ENCODE peak calls at places on chromosomes 6 and 20, in five cellular contexts. B, C, J, D and K are unnamed samples.

GRCh38 chr20:6750438-6750837 is 17.0 kb upstream of the BMP2 start:
- DNase-seq in B (no peak), C (no peak), J (no peak), D (no peak), K (no peak)

GRCh38 chr6:137390264-137390787 is 103.9 kb downstream of the OLIG3 start:
- DNase-seq in B (no peak), C (no peak), J (no peak), D (no peak), K (no peak)

GRCh38 chr6:82988904-82989303 is 76.7 kb downstream of the UBE3D start:
- DNase-seq in B (peak), C (no peak), J (no peak), D (no peak), K (no peak)

GRCh38 chr20:24686156-24686555 is 216.7 kb downstream of the SYNDIG1 start:
- DNase-seq in B (no peak), C (peak), J (no peak), D (no peak), K (no peak)

GRCh38 chr20:41560971-41561370 is 57.2 kb downstream of the CHD6 start:
- DNase-seq in B (no peak), C (no peak), J (no peak), D (no peak), K (no peak)

GRCh38 chr6:130672153-130672552 is 155.1 kb upstream of the SMLR1 start:
- DNase-seq in B (no peak), C (no peak), J (no peak), D (no peak), K (no peak)

GRCh38 chr6:87336367-87336766 is 7.3 kb upstream of the GJB7 start:
- DNase-seq in B (peak), C (no peak), J (no peak), D (no peak), K (no peak)

GRCh38 chr20:23841693-23842092 is 15.2 kb upstream of the CST2 start:
- DNase-seq in B (no peak), C (no peak), J (no peak), D (no peak), K (no peak)

GRCh38 chr6:147660334-147661311 is 152.1 kb downstream of the SAMD5 start:
- DNase-seq in B (peak), C (no peak), J (no peak), D (no peak), K (no peak)

GRCh38 chr6:133079901-133080300 is 161.3 kb upstream of the EYA4 start:
- DNase-seq in B (no peak), C (no peak), J (no peak), D (no peak), K (no peak)

GRCh38 chr20:23626040-23626620 is 11.6 kb downstream of the CST3 start:
- DNase-seq in B (peak), C (no peak), J (no peak), D (peak), K (no peak)

GRCh38 chr6:39228992-39229767 is at the start of gene KCNK5:
- DNase-seq in B (peak), C (peak), J (peak), D (peak), K (peak)
- TF ChIP-seq POLR2A in B (peak), C (peak), J (peak), D (peak), K (no peak)

GRCh38 chr6:108656834-108657233 is 96.1 kb downstream of the FOXO3 start:
- DNase-seq in B (no peak), C (no peak), J (no peak), D (no peak), K (no peak)
- H3K27ac ChIP-seq in B (no peak), C (no peak), J (no peak), D (no peak), K (no peak)

DNA sequence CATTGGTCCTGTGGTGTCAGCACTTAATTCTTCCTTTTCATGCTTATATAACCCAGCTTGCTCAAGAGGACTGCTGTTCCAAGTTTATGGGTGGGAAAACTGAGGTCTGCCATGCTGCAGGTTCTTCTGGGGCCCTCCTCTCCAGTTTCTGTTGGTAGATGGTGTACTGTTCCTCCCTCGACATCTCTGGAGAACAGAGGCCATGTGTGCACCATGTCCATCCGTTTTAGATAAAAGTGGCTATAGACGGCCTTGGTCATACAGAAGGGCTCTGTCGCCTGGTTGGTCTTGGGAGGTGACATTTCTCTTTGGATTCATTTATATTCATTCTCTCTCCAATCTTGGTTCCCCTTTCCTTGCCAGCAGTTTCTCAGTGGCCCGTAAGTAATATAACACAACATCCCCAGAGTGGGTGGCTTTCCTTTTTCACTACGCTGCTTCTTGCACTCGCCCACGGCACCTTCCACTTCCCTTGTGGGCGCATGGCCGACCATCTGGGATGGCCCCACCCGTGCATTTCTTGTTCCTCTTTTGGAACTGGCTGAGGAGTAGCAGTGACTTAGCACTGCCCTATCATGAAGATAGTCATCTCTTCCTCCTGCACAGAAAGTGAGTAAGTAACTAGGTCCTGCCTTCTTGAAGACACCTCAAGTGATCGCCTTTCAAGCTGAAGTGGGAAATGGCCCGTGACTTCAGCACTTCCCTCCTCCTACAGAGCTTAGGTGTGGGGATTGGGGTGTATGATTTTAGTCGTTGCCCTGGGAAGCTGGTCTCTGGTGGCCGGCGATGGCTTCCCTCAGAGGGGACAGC is 94.2 kb downstream of the RREB1 start:
- DNase-seq in B (peak), C (no peak), J (peak), D (no peak), K (no peak)
- TF ChIP-seq POLR2A in B (peak), C (no peak), J (no peak), D (no peak), K (no peak)

GRCh38 chr6:118697554-118697953 is 46.2 kb upstream of the CEP85L start:
- DNase-seq in B (no peak), C (no peak), J (no peak), D (no peak), K (no peak)

GRCh38 chr6:118696262-118696661 is 44.9 kb upstream of the CEP85L start:
- DNase-seq in B (no peak), C (no peak), J (no peak), D (no peak), K (no peak)

GRCh38 chr6:118693562-118693961 is 42.2 kb upstream of the CEP85L start:
- DNase-seq in B (no peak), C (no peak), J (no peak), D (no peak), K (no peak)
- H3K27ac ChIP-seq in B (no peak), C (no peak), J (no peak), D (no peak), K (no peak)

DNA sequence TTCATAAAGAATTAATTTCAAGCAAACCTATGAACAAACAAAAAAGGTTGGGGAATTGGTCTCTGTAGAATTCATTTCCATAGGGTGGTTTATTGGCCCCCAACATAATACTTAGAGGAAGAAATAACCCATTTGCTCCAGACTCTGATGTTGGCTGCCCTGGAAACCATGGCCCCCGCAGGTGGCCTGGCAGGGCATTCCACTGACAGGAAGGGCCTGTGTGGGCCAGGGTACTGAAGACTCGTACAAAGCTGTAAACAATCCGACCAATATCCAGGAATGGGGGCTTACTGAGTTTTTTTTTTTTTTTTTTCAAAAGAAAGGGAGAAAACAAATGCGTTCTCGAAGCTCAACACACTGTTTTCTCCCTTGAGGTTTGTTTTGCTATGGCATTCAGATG is 59.5 kb downstream of the CLIC5 start:
- DNase-seq in B (no peak), C (no peak), J (no peak), D (no peak), K (no peak)
- TF ChIP-seq POLR2A in B (no peak), C (no peak), J (no peak), D (no peak), K (no peak)

GRCh38 chr6:165939601-165940290 is 227.9 kb downstream of the TBXT start:
- DNase-seq in B (no peak), C (no peak), J (no peak), D (no peak), K (no peak)
- H3K27ac ChIP-seq in B (no peak), C (no peak), J (no peak), D (no peak), K (no peak)